ENCODE peak calls at places on chromosomes 13 and 19, in nine cellular contexts. H is neuronal stem cell, D is heart right ventricle, C is substantia nigra, Y is RWPE1, Q is GM23338, M is caudate nucleus, X is lower lobe of right lung, R is adrenal gland. W is an unnamed sample.

GRCh38 chr13:31119966-31120733 is 41.6 kb downstream of the HSPH1 start:
- DNase-seq in Q (peak), D (no peak), C (no peak), X (no peak), R (no peak), H (no peak), Y (no peak), M (no peak), W (no peak)

GRCh38 chr13:99103536-99103935 is 97.1 kb upstream of the UBAC2 start:
- DNase-seq in X (no peak), D (no peak), M (peak), C (no peak), R (no peak), Q (peak), Y (no peak), H (no peak), W (no peak)

GRCh38 chr13:30762643-30763042 is 27.3 kb downstream of the ALOX5AP start:
- DNase-seq in X (no peak), Q (no peak), M (no peak), H (no peak), R (no peak), C (no peak), Y (no peak), D (no peak), W (no peak)

GRCh38 chr13:55437162-55437561 is 1703.6 kb upstream of the PRR20A start:
- DNase-seq in M (no peak), C (no peak), Q (peak), D (no peak), R (no peak), X (no peak), Y (no peak), H (peak), W (no peak)

GRCh38 chr13:101308247-101309013 is 107.9 kb downstream of the NALCN start:
- DNase-seq in D (no peak), C (no peak), X (no peak), R (no peak), Y (no peak), M (no peak), H (no peak), Q (no peak), W (no peak)

GRCh38 chr13:19862511-19863313 is 737 bp downstream of the ZMYM5 start:
- DNase-seq in D (peak), Y (peak), R (peak), H (peak), C (peak), X (peak), M (peak), Q (peak), W (no peak)

GRCh38 chr19:18708452-18709231 is 25.2 kb downstream of the CRTC1 start:
- DNase-seq in D (no peak), M (no peak), R (no peak), X (no peak), Q (no peak), H (no peak), C (no peak), Y (no peak), W (no peak)

GRCh38 chr19:12641456-12641855 is 25.1 kb downstream of the MAN2B1 start:
- DNase-seq in C (no peak), Y (no peak), Q (no peak), D (no peak), R (no peak), X (no peak), H (no peak), M (no peak), W (no peak)

GRCh38 chr19:43534811-43535761 is 2.1 kb downstream of the ZNF575 start:
- DNase-seq in Q (peak), Y (no peak), D (peak), X (peak), M (peak), H (peak), C (no peak), R (peak), W (no peak)

GRCh38 chr19:43541920-43542650 is 9.1 kb downstream of the ZNF575 start:
- DNase-seq in H (no peak), X (no peak), C (no peak), R (no peak), D (no peak), Q (no peak), Y (no peak), M (no peak), W (no peak)

GRCh38 chr19:43534305-43534612 is 1.3 kb downstream of the ZNF575 start:
- DNase-seq in Y (no peak), X (no peak), M (no peak), Q (no peak), H (no peak), R (no peak), C (no peak), D (no peak), W (no peak)

GRCh38 chr19:43540381-43540780 is 7.4 kb downstream of the ZNF575 start:
- DNase-seq in C (no peak), D (no peak), M (no peak), X (no peak), Y (no peak), H (no peak), R (no peak), Q (no peak), W (no peak)

DNA sequence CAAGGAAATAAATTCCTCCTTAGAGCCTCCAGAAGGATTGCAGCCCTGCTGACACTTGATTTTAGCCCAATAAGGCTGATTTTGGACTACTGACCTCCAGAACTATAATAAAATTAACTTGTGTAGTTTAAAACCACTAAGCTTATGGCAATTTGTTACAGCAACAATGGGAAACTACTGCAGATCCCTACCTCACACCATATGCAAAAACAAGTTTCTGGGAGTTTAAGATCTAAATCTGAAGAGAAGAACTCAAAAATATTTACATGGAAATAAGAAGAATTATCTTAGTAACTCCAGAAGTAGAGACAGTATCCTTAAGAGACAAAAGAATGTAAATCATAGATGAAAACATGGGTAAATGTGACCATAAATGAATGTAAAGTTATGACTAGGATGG is 5.9 kb downstream of the ZNF575 start:
- DNase-seq in H (no peak), Q (no peak), R (no peak), D (no peak), X (no peak), M (no peak), Y (no peak), C (no peak), W (no peak)
- H3K27ac ChIP-seq in H (no peak), Q (no peak), R (no peak), D (no peak), X (no peak), M (no peak), Y (no peak), C (no peak), W (no peak)

GRCh38 chr19:472005-472858 is 11.4 kb upstream of the SHC2 start:
- DNase-seq in M (no peak), R (no peak), C (no peak), Q (peak), H (no peak), Y (no peak), X (no peak), D (no peak), W (no peak)

GRCh38 chr19:478236-478888 is 17.5 kb upstream of the SHC2 start:
- DNase-seq in D (no peak), M (no peak), C (no peak), Q (no peak), R (no peak), H (no peak), Y (no peak), X (no peak), W (no peak)

GRCh38 chr19:470701-471100 is 9.9 kb upstream of the SHC2 start:
- DNase-seq in D (no peak), X (no peak), Y (no peak), Q (no peak), H (no peak), R (no peak), M (no peak), C (no peak), W (no peak)

GRCh38 chr19:475360-475759 is 14.5 kb upstream of the SHC2 start:
- DNase-seq in H (no peak), R (no peak), Q (no peak), M (no peak), C (no peak), X (no peak), D (no peak), Y (no peak), W (no peak)

DNA sequence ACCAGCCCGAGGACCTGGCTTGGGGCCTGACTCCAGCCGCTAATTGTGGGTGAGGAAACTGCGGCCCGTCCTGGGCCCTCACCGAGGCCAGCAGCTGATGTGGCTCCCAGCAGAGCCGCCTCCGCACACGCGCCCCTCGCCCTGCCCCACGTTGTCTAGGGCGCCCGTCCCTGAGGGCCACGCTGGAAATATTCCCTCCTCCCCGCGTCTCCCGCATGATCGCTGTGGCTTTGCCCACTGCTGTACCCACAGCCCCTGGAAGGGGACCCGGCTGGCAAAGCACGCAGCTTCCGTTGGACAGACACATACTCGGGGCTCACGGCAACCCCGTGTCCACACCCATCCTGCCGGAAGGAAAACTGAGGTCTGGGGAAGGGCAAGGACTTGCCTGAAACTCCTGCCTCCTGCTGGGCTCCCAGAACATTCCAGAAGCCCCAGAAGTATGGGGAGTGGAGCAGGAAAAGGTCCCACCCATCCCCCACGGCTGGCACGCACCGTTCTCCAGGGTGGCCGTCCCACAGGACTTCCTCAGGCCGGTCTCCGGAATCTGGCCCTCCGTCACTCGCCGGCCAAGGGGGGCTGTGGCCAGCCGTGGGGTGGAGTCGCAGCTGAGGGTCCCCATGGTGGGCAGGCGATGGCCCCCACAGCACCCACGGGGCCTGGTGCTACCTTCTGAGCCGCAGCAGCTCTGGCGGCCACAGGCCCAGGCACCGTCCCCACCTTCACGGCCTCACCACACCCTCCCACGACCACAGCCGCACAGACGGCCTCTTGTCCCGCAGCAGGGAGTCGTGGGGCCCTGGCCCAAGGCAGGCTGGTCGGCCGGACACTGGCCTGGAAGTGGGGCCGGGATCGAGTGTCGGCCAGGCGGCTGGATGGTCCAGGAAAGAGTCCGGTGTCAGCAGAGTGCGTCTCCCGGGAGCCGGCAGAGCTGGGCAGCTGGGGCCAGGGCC is 13.6 kb upstream of the SHC2 start:
- DNase-seq in C (no peak), Y (no peak), D (peak), H (no peak), M (no peak), R (no peak), Q (peak), X (no peak), W (no peak)
- H3K27ac ChIP-seq in C (no peak), Y (no peak), D (peak), H (no peak), M (peak), R (no peak), Q (no peak), X (peak), W (no peak)

DNA sequence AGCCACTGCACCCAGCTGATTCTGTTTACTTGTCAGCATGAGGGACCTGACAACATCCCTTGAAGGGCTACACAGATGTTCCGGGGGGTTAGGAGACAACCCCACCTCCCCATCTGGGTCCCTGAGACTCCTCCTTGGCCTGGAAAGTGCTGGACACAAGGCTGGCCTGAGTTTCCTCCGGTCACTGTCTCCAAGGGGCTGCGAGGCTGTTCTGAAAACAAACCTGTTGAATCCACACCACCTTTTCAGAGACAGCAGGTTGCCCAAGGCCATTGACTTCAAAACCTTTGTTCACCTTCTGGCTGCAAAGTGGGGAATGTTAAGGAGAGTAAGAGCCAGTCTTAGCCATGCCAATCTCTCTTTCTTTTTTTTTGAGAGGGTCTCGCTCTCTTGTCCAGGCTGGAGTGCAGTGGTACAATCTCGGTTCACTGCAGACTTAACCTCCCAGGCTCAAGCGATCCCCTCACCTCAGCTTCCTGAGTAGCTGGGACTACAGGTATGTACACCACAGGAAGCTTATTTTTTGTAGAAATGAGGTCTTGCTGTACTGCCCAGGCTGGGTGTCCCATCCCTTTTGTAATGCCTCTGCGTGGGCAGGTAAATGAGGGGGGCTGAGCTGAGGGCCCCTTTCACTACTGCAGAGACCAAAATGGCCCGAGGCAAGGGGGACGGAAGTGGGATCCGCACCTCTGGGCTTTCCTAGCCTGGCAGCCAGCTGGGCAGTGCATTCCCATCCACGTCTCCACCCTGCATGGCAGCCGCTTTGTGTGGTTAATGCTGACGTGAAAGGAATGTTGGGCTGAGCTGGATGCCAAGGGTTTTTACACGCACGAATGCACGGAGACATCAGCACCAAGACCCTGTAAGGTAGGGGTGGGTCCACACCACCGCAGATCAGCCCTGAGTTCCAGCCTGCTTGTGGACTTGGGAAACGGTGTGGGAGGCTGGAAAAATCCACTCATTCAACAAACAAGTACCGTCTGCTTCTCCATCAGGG is 1.9 kb upstream of the ZNF628 start:
- DNase-seq in R (no peak), Q (no peak), M (no peak), H (no peak), D (no peak), C (no peak), Y (no peak), X (no peak), W (no peak)
- H3K27ac ChIP-seq in R (no peak), Q (no peak), M (no peak), H (peak), D (no peak), C (no peak), Y (peak), X (no peak), W (peak)

DNA sequence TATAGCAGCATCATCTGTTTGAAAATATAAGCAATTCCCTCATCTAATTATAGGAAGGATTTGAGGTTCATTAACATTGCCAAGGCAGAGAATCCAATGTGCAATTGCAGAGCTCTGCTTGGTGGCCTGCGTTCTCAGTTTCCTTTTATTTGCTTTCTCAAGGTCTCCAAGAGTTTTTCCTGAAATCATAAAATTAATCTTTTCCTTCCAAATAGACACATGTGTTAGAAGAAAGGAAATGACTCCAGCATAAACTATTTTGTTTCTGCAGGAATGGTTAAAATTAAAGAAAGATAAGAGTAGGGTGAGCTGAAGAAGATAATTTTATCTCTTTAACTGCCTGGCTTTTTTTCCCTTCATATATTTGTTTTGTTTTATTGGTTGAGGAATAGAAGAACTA is 241.8 kb downstream of the DACH1 start:
- DNase-seq in Q (no peak), C (no peak), H (no peak), R (no peak), X (no peak), M (no peak), Y (no peak), D (no peak), W (no peak)
- H3K27ac ChIP-seq in Q (no peak), C (no peak), H (no peak), R (no peak), X (no peak), M (no peak), Y (no peak), D (peak), W (peak)

GRCh38 chr13:40985596-40986327 is 33.4 kb downstream of the ELF1 start:
- DNase-seq in Y (no peak), R (no peak), X (no peak), M (no peak), C (no peak), H (no peak), D (no peak), Q (no peak), W (no peak)
- H3K27ac ChIP-seq in Y (no peak), R (peak), X (peak), M (peak), C (peak), H (no peak), D (peak), Q (no peak), W (peak)

GRCh38 chr13:112773601-112774447 is 84.0 kb downstream of the ATP11A start:
- DNase-seq in R (no peak), M (no peak), X (peak), C (no peak), D (no peak), Y (no peak), Q (no peak), H (no peak), W (no peak)
- H3K27ac ChIP-seq in R (no peak), M (no peak), X (no peak), C (no peak), D (no peak), Y (no peak), Q (no peak), H (no peak), W (no peak)